ENCODE peak calls at places on chromosomes 13 and 19, in five cellular contexts. One of them, this sample, is unnamed.

GRCh38 chr19:46692918-46693722 is 23.8 kb downstream of the PRKD2 start:
- DNase-seq in stimulated activated CD8-positive, alpha-beta memory T cell treated with anti-CD3 and anti-CD28 coated beads, Interleukin-15, amount 100 ng/mL, for 1 hour: no peak
- DNase-seq in endothelial cell: no peak
- DNase-seq in heart left ventricle: no peak
- DNase-seq in HL-60: no peak
- DNase-seq in this sample: no peak

GRCh38 chr13:71524245-71525002 is 342.6 kb downstream of the DACH1 start:
- DNase-seq in stimulated activated CD8-positive, alpha-beta memory T cell treated with anti-CD3 and anti-CD28 coated beads, Interleukin-15, amount 100 ng/mL, for 1 hour: no peak
- DNase-seq in endothelial cell: no peak
- DNase-seq in heart left ventricle: no peak
- DNase-seq in HL-60: no peak
- DNase-seq in this sample: no peak

GRCh38 chr19:49064029-49064629 is 489 bp downstream of the NTF4 start:
- DNase-seq in stimulated activated CD8-positive, alpha-beta memory T cell treated with anti-CD3 and anti-CD28 coated beads, Interleukin-15, amount 100 ng/mL, for 1 hour: no peak
- DNase-seq in endothelial cell: no peak
- DNase-seq in heart left ventricle: no peak
- DNase-seq in HL-60: no peak
- DNase-seq in this sample: no peak

GRCh38 chr19:49879243-49879960 is 1.9 kb downstream of the TBC1D17 start:
- DNase-seq in stimulated activated CD8-positive, alpha-beta memory T cell treated with anti-CD3 and anti-CD28 coated beads, Interleukin-15, amount 100 ng/mL, for 1 hour: no peak
- DNase-seq in endothelial cell: no peak
- DNase-seq in heart left ventricle: no peak
- DNase-seq in HL-60: peak; percentile 84
- DNase-seq in this sample: no peak

GRCh38 chr19:35247526-35248309 is 1.1 kb upstream of the LSR start:
- DNase-seq in stimulated activated CD8-positive, alpha-beta memory T cell treated with anti-CD3 and anti-CD28 coated beads, Interleukin-15, amount 100 ng/mL, for 1 hour: peak; percentile 39
- DNase-seq in endothelial cell: peak; percentile 66
- DNase-seq in heart left ventricle: no peak
- DNase-seq in HL-60: no peak
- DNase-seq in this sample: no peak

GRCh38 chr19:45508681-45508930 is 1.3 kb downstream of the VASP start:
- DNase-seq in stimulated activated CD8-positive, alpha-beta memory T cell treated with anti-CD3 and anti-CD28 coated beads, Interleukin-15, amount 100 ng/mL, for 1 hour: no peak
- DNase-seq in endothelial cell: no peak
- DNase-seq in heart left ventricle: no peak
- DNase-seq in HL-60: no peak
- DNase-seq in this sample: no peak

GRCh38 chr13:99911965-99912566 is 59.5 kb downstream of the ZIC5 start:
- DNase-seq in stimulated activated CD8-positive, alpha-beta memory T cell treated with anti-CD3 and anti-CD28 coated beads, Interleukin-15, amount 100 ng/mL, for 1 hour: no peak
- DNase-seq in endothelial cell: no peak
- DNase-seq in heart left ventricle: no peak
- DNase-seq in HL-60: no peak
- DNase-seq in this sample: no peak

GRCh38 chr19:49887653-49888477 is 8.8 kb downstream of the IL4I1 start:
- DNase-seq in stimulated activated CD8-positive, alpha-beta memory T cell treated with anti-CD3 and anti-CD28 coated beads, Interleukin-15, amount 100 ng/mL, for 1 hour: no peak
- DNase-seq in endothelial cell: no peak
- DNase-seq in heart left ventricle: peak; percentile 59
- DNase-seq in HL-60: no peak
- DNase-seq in this sample: no peak

GRCh38 chr19:17933414-17934129 is 757 bp downstream of the CCDC124 start:
- DNase-seq in stimulated activated CD8-positive, alpha-beta memory T cell treated with anti-CD3 and anti-CD28 coated beads, Interleukin-15, amount 100 ng/mL, for 1 hour: no peak
- DNase-seq in endothelial cell: no peak
- DNase-seq in heart left ventricle: no peak
- DNase-seq in HL-60: no peak
- DNase-seq in this sample: no peak

GRCh38 chr13:24389506-24389905 is 80.1 kb downstream of the C1QTNF9 start:
- DNase-seq in stimulated activated CD8-positive, alpha-beta memory T cell treated with anti-CD3 and anti-CD28 coated beads, Interleukin-15, amount 100 ng/mL, for 1 hour: no peak
- DNase-seq in endothelial cell: no peak
- DNase-seq in heart left ventricle: no peak
- DNase-seq in HL-60: no peak
- DNase-seq in this sample: no peak

GRCh38 chr19:46718157-46718933 is 1.4 kb upstream of the PRKD2 start:
- DNase-seq in stimulated activated CD8-positive, alpha-beta memory T cell treated with anti-CD3 and anti-CD28 coated beads, Interleukin-15, amount 100 ng/mL, for 1 hour: no peak
- DNase-seq in endothelial cell: no peak
- DNase-seq in heart left ventricle: peak; percentile 65
- DNase-seq in HL-60: peak; percentile 82
- DNase-seq in this sample: no peak

GRCh38 chr19:35232912-35233311 is 4.4 kb upstream of the FAM187B start:
- DNase-seq in stimulated activated CD8-positive, alpha-beta memory T cell treated with anti-CD3 and anti-CD28 coated beads, Interleukin-15, amount 100 ng/mL, for 1 hour: no peak
- DNase-seq in endothelial cell: no peak
- DNase-seq in heart left ventricle: no peak
- DNase-seq in HL-60: no peak
- DNase-seq in this sample: no peak

GRCh38 chr13:112838038-112838965 is 130.7 kb upstream of the MCF2L start:
- DNase-seq in stimulated activated CD8-positive, alpha-beta memory T cell treated with anti-CD3 and anti-CD28 coated beads, Interleukin-15, amount 100 ng/mL, for 1 hour: no peak
- DNase-seq in endothelial cell: no peak
- DNase-seq in heart left ventricle: no peak
- DNase-seq in HL-60: no peak
- DNase-seq in this sample: no peak

GRCh38 chr13:35703061-35703460 is 226.6 kb upstream of the MAB21L1 start:
- DNase-seq in stimulated activated CD8-positive, alpha-beta memory T cell treated with anti-CD3 and anti-CD28 coated beads, Interleukin-15, amount 100 ng/mL, for 1 hour: no peak
- DNase-seq in endothelial cell: no peak
- DNase-seq in heart left ventricle: no peak
- DNase-seq in HL-60: no peak
- DNase-seq in this sample: no peak

GRCh38 chr13:110726726-110727125 is 13.2 kb downstream of the ING1 start:
- DNase-seq in stimulated activated CD8-positive, alpha-beta memory T cell treated with anti-CD3 and anti-CD28 coated beads, Interleukin-15, amount 100 ng/mL, for 1 hour: peak; percentile 15
- DNase-seq in endothelial cell: no peak
- DNase-seq in heart left ventricle: no peak
- DNase-seq in HL-60: peak; percentile 93
- DNase-seq in this sample: no peak

GRCh38 chr13:28246891-28247290 is 108.5 kb downstream of the PAN3 start:
- DNase-seq in stimulated activated CD8-positive, alpha-beta memory T cell treated with anti-CD3 and anti-CD28 coated beads, Interleukin-15, amount 100 ng/mL, for 1 hour: no peak
- DNase-seq in endothelial cell: no peak
- DNase-seq in heart left ventricle: no peak
- DNase-seq in HL-60: no peak
- DNase-seq in this sample: no peak

GRCh38 chr13:27006519-27007161 is 165.0 kb downstream of the USP12 start:
- DNase-seq in stimulated activated CD8-positive, alpha-beta memory T cell treated with anti-CD3 and anti-CD28 coated beads, Interleukin-15, amount 100 ng/mL, for 1 hour: no peak
- DNase-seq in endothelial cell: no peak
- DNase-seq in heart left ventricle: no peak
- DNase-seq in HL-60: no peak
- DNase-seq in this sample: no peak

GRCh38 chr19:35264281-35265125 is 4.3 kb upstream of the USF2 start:
- DNase-seq in stimulated activated CD8-positive, alpha-beta memory T cell treated with anti-CD3 and anti-CD28 coated beads, Interleukin-15, amount 100 ng/mL, for 1 hour: no peak
- DNase-seq in endothelial cell: no peak
- DNase-seq in heart left ventricle: peak; percentile 34
- DNase-seq in HL-60: no peak
- DNase-seq in this sample: no peak

GRCh38 chr19:45396389-45397260 is 8.2 kb downstream of the PPP1R13L start:
- DNase-seq in stimulated activated CD8-positive, alpha-beta memory T cell treated with anti-CD3 and anti-CD28 coated beads, Interleukin-15, amount 100 ng/mL, for 1 hour: no peak
- DNase-seq in endothelial cell: no peak
- DNase-seq in heart left ventricle: no peak
- DNase-seq in HL-60: no peak
- DNase-seq in this sample: no peak

GRCh38 chr19:19554074-19555023 is 16.3 kb downstream of the CILP2 start:
- DNase-seq in stimulated activated CD8-positive, alpha-beta memory T cell treated with anti-CD3 and anti-CD28 coated beads, Interleukin-15, amount 100 ng/mL, for 1 hour: peak; percentile 44
- DNase-seq in endothelial cell: peak; percentile 68
- DNase-seq in heart left ventricle: no peak
- DNase-seq in HL-60: peak; percentile 45
- DNase-seq in this sample: no peak

GRCh38 chr13:88648598-88649373 is 977.6 kb downstream of the SLITRK5 start:
- DNase-seq in stimulated activated CD8-positive, alpha-beta memory T cell treated with anti-CD3 and anti-CD28 coated beads, Interleukin-15, amount 100 ng/mL, for 1 hour: no peak
- DNase-seq in endothelial cell: no peak
- DNase-seq in heart left ventricle: no peak
- DNase-seq in HL-60: no peak
- DNase-seq in this sample: no peak

GRCh38 chr19:17281391-17282304 is at the start of gene ANKLE1:
- DNase-seq in stimulated activated CD8-positive, alpha-beta memory T cell treated with anti-CD3 and anti-CD28 coated beads, Interleukin-15, amount 100 ng/mL, for 1 hour: no peak
- DNase-seq in endothelial cell: peak; percentile 43
- DNase-seq in heart left ventricle: no peak
- DNase-seq in HL-60: peak; percentile 89
- DNase-seq in this sample: no peak

GRCh38 chr13:33931397-33931987 is 113.5 kb downstream of the RFC3 start:
- DNase-seq in stimulated activated CD8-positive, alpha-beta memory T cell treated with anti-CD3 and anti-CD28 coated beads, Interleukin-15, amount 100 ng/mL, for 1 hour: no peak
- DNase-seq in endothelial cell: peak; percentile 49
- DNase-seq in heart left ventricle: no peak
- DNase-seq in HL-60: peak; percentile 27
- DNase-seq in this sample: peak; percentile 32

GRCh38 chr19:53328967-53329366 is 4.6 kb upstream of the ZNF845 start:
- DNase-seq in stimulated activated CD8-positive, alpha-beta memory T cell treated with anti-CD3 and anti-CD28 coated beads, Interleukin-15, amount 100 ng/mL, for 1 hour: no peak
- DNase-seq in endothelial cell: no peak
- DNase-seq in heart left ventricle: peak; percentile 76
- DNase-seq in HL-60: no peak
- DNase-seq in this sample: no peak

GRCh38 chr13:23710366-23710765 is 140.2 kb downstream of the TNFRSF19 start:
- DNase-seq in stimulated activated CD8-positive, alpha-beta memory T cell treated with anti-CD3 and anti-CD28 coated beads, Interleukin-15, amount 100 ng/mL, for 1 hour: no peak
- DNase-seq in endothelial cell: no peak
- DNase-seq in heart left ventricle: no peak
- DNase-seq in HL-60: no peak
- DNase-seq in this sample: no peak

GRCh38 chr13:103898481-103898880 is 832.3 kb upstream of the SLC10A2 start:
- DNase-seq in stimulated activated CD8-positive, alpha-beta memory T cell treated with anti-CD3 and anti-CD28 coated beads, Interleukin-15, amount 100 ng/mL, for 1 hour: no peak
- DNase-seq in endothelial cell: no peak
- DNase-seq in heart left ventricle: no peak
- DNase-seq in HL-60: no peak
- DNase-seq in this sample: no peak

GRCh38 chr19:18594096-18594823 is 5.7 kb downstream of the REX1BD start:
- DNase-seq in stimulated activated CD8-positive, alpha-beta memory T cell treated with anti-CD3 and anti-CD28 coated beads, Interleukin-15, amount 100 ng/mL, for 1 hour: peak; percentile 45
- DNase-seq in endothelial cell: peak; percentile 85
- DNase-seq in heart left ventricle: peak; percentile 87
- DNase-seq in HL-60: peak; percentile 77
- DNase-seq in this sample: peak; percentile 55

GRCh38 chr13:21657538-21657937 is 13.3 kb upstream of the FGF9 start:
- DNase-seq in stimulated activated CD8-positive, alpha-beta memory T cell treated with anti-CD3 and anti-CD28 coated beads, Interleukin-15, amount 100 ng/mL, for 1 hour: no peak
- DNase-seq in endothelial cell: no peak
- DNase-seq in heart left ventricle: no peak
- DNase-seq in HL-60: no peak
- DNase-seq in this sample: no peak

GRCh38 chr19:55541091-55541490 is 4.2 kb upstream of the SBK2 start:
- DNase-seq in stimulated activated CD8-positive, alpha-beta memory T cell treated with anti-CD3 and anti-CD28 coated beads, Interleukin-15, amount 100 ng/mL, for 1 hour: no peak
- DNase-seq in endothelial cell: no peak
- DNase-seq in heart left ventricle: no peak
- DNase-seq in HL-60: no peak
- DNase-seq in this sample: no peak

GRCh38 chr19:6765738-6766356 is 1.4 kb downstream of the SH2D3A start:
- DNase-seq in stimulated activated CD8-positive, alpha-beta memory T cell treated with anti-CD3 and anti-CD28 coated beads, Interleukin-15, amount 100 ng/mL, for 1 hour: no peak
- DNase-seq in endothelial cell: no peak
- DNase-seq in heart left ventricle: no peak
- DNase-seq in HL-60: peak; percentile 35
- DNase-seq in this sample: no peak

GRCh38 chr13:27171830-27172494 is 351 bp upstream of the USP12 start:
- DNase-seq in stimulated activated CD8-positive, alpha-beta memory T cell treated with anti-CD3 and anti-CD28 coated beads, Interleukin-15, amount 100 ng/mL, for 1 hour: peak; percentile 78
- DNase-seq in endothelial cell: peak; percentile 96
- DNase-seq in heart left ventricle: peak; percentile 96
- DNase-seq in HL-60: peak; percentile 92
- DNase-seq in this sample: peak; percentile 84

GRCh38 chr13:43815204-43815603 is 28.4 kb upstream of the ENOX1 start:
- DNase-seq in stimulated activated CD8-positive, alpha-beta memory T cell treated with anti-CD3 and anti-CD28 coated beads, Interleukin-15, amount 100 ng/mL, for 1 hour: no peak
- DNase-seq in endothelial cell: no peak
- DNase-seq in heart left ventricle: no peak
- DNase-seq in HL-60: no peak
- DNase-seq in this sample: no peak

GRCh38 chr19:47495478-47496372 is 11.7 kb upstream of the KPTN start:
- DNase-seq in stimulated activated CD8-positive, alpha-beta memory T cell treated with anti-CD3 and anti-CD28 coated beads, Interleukin-15, amount 100 ng/mL, for 1 hour: no peak
- DNase-seq in endothelial cell: no peak
- DNase-seq in heart left ventricle: peak; percentile 20
- DNase-seq in HL-60: no peak
- DNase-seq in this sample: no peak

This sample was measured in GM04504.